ENCODE peak calls at places on chromosomes 3 and 15, in five cellular contexts. One of them, this sample, is unnamed.
A peak's percentile ranks its signal among the peaks of the same experiment; 100 is the strongest.

GRCh38 chr15:44183363-44183762 is 11.7 kb downstream of the FRMD5 start:
- DNase-seq in skeletal muscle cell: no peak
- DNase-seq in AG04450: no peak
- DNase-seq in PC-3: peak; percentile 19
- DNase-seq in CD8-positive, alpha-beta memory T cell: no peak
- DNase-seq in this sample: no peak

GRCh38 chr15:71506946-71507345 is 303.4 kb upstream of the NR2E3 start:
- DNase-seq in skeletal muscle cell: no peak
- DNase-seq in AG04450: no peak
- DNase-seq in PC-3: no peak
- DNase-seq in CD8-positive, alpha-beta memory T cell: no peak
- DNase-seq in this sample: no peak

GRCh38 chr3:118882353-118882947 is 152.2 kb downstream of the IGSF11 start:
- DNase-seq in skeletal muscle cell: peak; percentile 7
- DNase-seq in AG04450: peak; percentile 6
- DNase-seq in PC-3: peak; percentile 83
- DNase-seq in CD8-positive, alpha-beta memory T cell: peak; percentile 43
- DNase-seq in this sample: no peak

GRCh38 chr3:18745472-18745871 is 320.3 kb upstream of the SATB1 start:
- DNase-seq in skeletal muscle cell: no peak
- DNase-seq in AG04450: no peak
- DNase-seq in PC-3: no peak
- DNase-seq in CD8-positive, alpha-beta memory T cell: no peak
- DNase-seq in this sample: no peak

GRCh38 chr15:72472907-72473669 is 1.0 kb upstream of the ARIH1 start:
- DNase-seq in skeletal muscle cell: no peak
- DNase-seq in AG04450: no peak
- DNase-seq in PC-3: no peak
- DNase-seq in CD8-positive, alpha-beta memory T cell: peak; percentile 9
- DNase-seq in this sample: no peak

GRCh38 chr3:127045435-127046045 is 62.6 kb downstream of the PLXNA1 start:
- DNase-seq in skeletal muscle cell: no peak
- DNase-seq in AG04450: no peak
- DNase-seq in PC-3: no peak
- DNase-seq in CD8-positive, alpha-beta memory T cell: no peak
- DNase-seq in this sample: no peak

GRCh38 chr15:26866298-26867198 is at the start of gene GABRA5:
- DNase-seq in skeletal muscle cell: no peak
- DNase-seq in AG04450: no peak
- DNase-seq in PC-3: peak; percentile 15
- DNase-seq in CD8-positive, alpha-beta memory T cell: no peak
- DNase-seq in this sample: no peak

GRCh38 chr15:83380026-83380425 is 67.1 kb upstream of the SH3GL3 start:
- DNase-seq in skeletal muscle cell: no peak
- DNase-seq in AG04450: no peak
- DNase-seq in PC-3: peak; percentile 81
- DNase-seq in CD8-positive, alpha-beta memory T cell: no peak
- DNase-seq in this sample: no peak

GRCh38 chr15:88252441-88252840 is 4.1 kb downstream of the NTRK3 start:
- DNase-seq in skeletal muscle cell: no peak
- DNase-seq in AG04450: no peak
- DNase-seq in PC-3: no peak
- DNase-seq in CD8-positive, alpha-beta memory T cell: no peak
- DNase-seq in this sample: no peak

GRCh38 chr3:136988651-136989050 is 30.9 kb downstream of the IL20RB start:
- DNase-seq in skeletal muscle cell: no peak
- DNase-seq in AG04450: no peak
- DNase-seq in PC-3: no peak
- DNase-seq in CD8-positive, alpha-beta memory T cell: no peak
- DNase-seq in this sample: no peak

GRCh38 chr3:16599694-16600093 is 5.5 kb downstream of the DAZL start:
- DNase-seq in skeletal muscle cell: no peak
- DNase-seq in AG04450: no peak
- DNase-seq in PC-3: no peak
- DNase-seq in CD8-positive, alpha-beta memory T cell: no peak
- DNase-seq in this sample: no peak

GRCh38 chr3:125052671-125053303 is 3.0 kb downstream of the HEG1 start:
- DNase-seq in skeletal muscle cell: peak; percentile 71
- DNase-seq in AG04450: no peak
- DNase-seq in PC-3: peak; percentile 66
- DNase-seq in CD8-positive, alpha-beta memory T cell: no peak
- DNase-seq in this sample: no peak

GRCh38 chr3:129633751-129634481 is 27.4 kb upstream of the PLXND1 start:
- DNase-seq in skeletal muscle cell: no peak
- DNase-seq in AG04450: no peak
- DNase-seq in PC-3: peak; percentile 16
- DNase-seq in CD8-positive, alpha-beta memory T cell: no peak
- DNase-seq in this sample: no peak

GRCh38 chr3:158109804-158110657 is at the start of gene RSRC1:
- DNase-seq in skeletal muscle cell: peak; percentile 76
- DNase-seq in AG04450: peak; percentile 65
- DNase-seq in PC-3: peak; percentile 84
- DNase-seq in CD8-positive, alpha-beta memory T cell: peak; percentile 73
- DNase-seq in this sample: peak; percentile 80

GRCh38 chr3:16148213-16148612 is 26.3 kb upstream of the GALNT15 start:
- DNase-seq in skeletal muscle cell: no peak
- DNase-seq in AG04450: no peak
- DNase-seq in PC-3: no peak
- DNase-seq in CD8-positive, alpha-beta memory T cell: no peak
- DNase-seq in this sample: no peak

GRCh38 chr15:98807262-98807661 is 158.9 kb downstream of the IGF1R start:
- DNase-seq in skeletal muscle cell: peak; percentile 84
- DNase-seq in AG04450: peak; percentile 67
- DNase-seq in PC-3: no peak
- DNase-seq in CD8-positive, alpha-beta memory T cell: no peak
- DNase-seq in this sample: no peak

GRCh38 chr3:13281657-13282527 is 138.2 kb downstream of the NUP210 start:
- DNase-seq in skeletal muscle cell: no peak
- DNase-seq in AG04450: no peak
- DNase-seq in PC-3: peak; percentile 60
- DNase-seq in CD8-positive, alpha-beta memory T cell: no peak
- DNase-seq in this sample: peak; percentile 75

GRCh38 chr15:74229686-74230085 is 6.4 kb upstream of the CCDC33 start:
- DNase-seq in skeletal muscle cell: no peak
- DNase-seq in AG04450: no peak
- DNase-seq in PC-3: no peak
- DNase-seq in CD8-positive, alpha-beta memory T cell: no peak
- DNase-seq in this sample: no peak

GRCh38 chr3:46947981-46948791 is 28.4 kb downstream of the CCDC12 start:
- DNase-seq in skeletal muscle cell: no peak
- DNase-seq in AG04450: no peak
- DNase-seq in PC-3: peak; percentile 10
- DNase-seq in CD8-positive, alpha-beta memory T cell: peak; percentile 82
- DNase-seq in this sample: peak; percentile 62

GRCh38 chr15:72178976-72179585 is 18.5 kb downstream of the GRAMD2A start:
- DNase-seq in skeletal muscle cell: no peak
- DNase-seq in AG04450: no peak
- DNase-seq in PC-3: no peak
- DNase-seq in CD8-positive, alpha-beta memory T cell: no peak
- DNase-seq in this sample: no peak

GRCh38 chr15:98643104-98643503 is 5.2 kb upstream of the IGF1R start:
- DNase-seq in skeletal muscle cell: no peak
- DNase-seq in AG04450: no peak
- DNase-seq in PC-3: no peak
- DNase-seq in CD8-positive, alpha-beta memory T cell: no peak
- DNase-seq in this sample: no peak

GRCh38 chr3:134869153-134869726 is 74.2 kb downstream of the EPHB1 start:
- DNase-seq in skeletal muscle cell: no peak
- DNase-seq in AG04450: no peak
- DNase-seq in PC-3: no peak
- DNase-seq in CD8-positive, alpha-beta memory T cell: no peak
- DNase-seq in this sample: no peak

GRCh38 chr3:58667704-58668103 is 1.1 kb upstream of the FAM3D start:
- DNase-seq in skeletal muscle cell: no peak
- DNase-seq in AG04450: no peak
- DNase-seq in PC-3: no peak
- DNase-seq in CD8-positive, alpha-beta memory T cell: no peak
- DNase-seq in this sample: no peak

GRCh38 chr3:140180603-140181002 is 245.6 kb downstream of the CLSTN2 start:
- DNase-seq in skeletal muscle cell: no peak
- DNase-seq in AG04450: no peak
- DNase-seq in PC-3: no peak
- DNase-seq in CD8-positive, alpha-beta memory T cell: no peak
- DNase-seq in this sample: no peak

DNA sequence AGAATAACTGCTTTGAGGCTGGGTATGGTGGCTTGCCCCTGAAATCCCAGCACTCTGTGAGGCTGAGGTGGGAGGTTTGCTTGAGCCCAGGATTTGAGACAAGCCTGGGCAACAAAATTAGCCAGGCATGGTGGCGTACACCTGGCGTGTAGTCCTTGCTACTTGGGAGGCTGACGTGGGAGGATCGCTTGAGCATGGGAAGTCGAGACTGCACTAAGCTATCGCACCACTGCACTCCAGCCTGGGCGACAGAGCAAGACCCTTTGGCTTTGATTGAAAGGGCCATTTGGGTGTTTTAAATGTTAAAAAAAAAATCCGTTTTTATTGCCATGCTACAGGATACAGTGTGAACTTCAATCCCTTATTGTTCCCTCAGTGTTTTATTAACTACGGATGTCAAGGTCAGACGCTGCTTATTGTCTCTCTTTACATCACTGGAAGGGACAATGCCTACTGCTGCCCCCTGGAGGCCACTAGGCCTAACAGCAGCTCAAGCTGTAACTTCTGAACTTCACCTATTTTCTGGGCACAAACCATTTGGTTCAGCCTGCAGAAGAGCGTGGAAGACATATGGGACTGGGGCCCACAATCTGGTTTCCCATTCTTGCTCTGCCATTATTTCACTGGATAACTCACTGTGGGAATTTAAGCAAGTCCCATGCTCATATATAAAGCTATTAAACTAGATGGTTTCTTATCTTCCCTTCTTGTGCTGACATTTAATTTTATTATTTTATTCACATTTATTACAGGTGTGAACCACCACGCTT is 15.3 kb upstream of the IREB2 start:
- DNase-seq in skeletal muscle cell: no peak
- DNase-seq in AG04450: peak; percentile 20
- DNase-seq in PC-3: peak; percentile 69
- DNase-seq in CD8-positive, alpha-beta memory T cell: peak; percentile 39
- DNase-seq in this sample: peak; percentile 62
- H3K4me3 ChIP-seq in skeletal muscle cell: no peak overlapping the region
- H3K4me3 ChIP-seq in AG04450: no peak overlapping the region
- H3K4me3 ChIP-seq in PC-3: no peak overlapping the region
- H3K4me3 ChIP-seq in CD8-positive, alpha-beta memory T cell: no peak overlapping the region
- H3K4me3 ChIP-seq in this sample: no peak overlapping the region

GRCh38 chr3:190041333-190042041 is 79.2 kb downstream of the P3H2 start:
- DNase-seq in skeletal muscle cell: no peak
- DNase-seq in AG04450: peak; percentile 15
- DNase-seq in PC-3: no peak
- DNase-seq in CD8-positive, alpha-beta memory T cell: no peak
- DNase-seq in this sample: no peak

GRCh38 chr3:190034446-190034845 is 86.3 kb downstream of the P3H2 start:
- DNase-seq in skeletal muscle cell: no peak
- DNase-seq in AG04450: no peak
- DNase-seq in PC-3: no peak
- DNase-seq in CD8-positive, alpha-beta memory T cell: no peak
- DNase-seq in this sample: no peak

GRCh38 chr3:190040145-190040544 is 80.6 kb downstream of the P3H2 start:
- DNase-seq in skeletal muscle cell: no peak
- DNase-seq in AG04450: no peak
- DNase-seq in PC-3: peak; percentile 15
- DNase-seq in CD8-positive, alpha-beta memory T cell: no peak
- DNase-seq in this sample: no peak

GRCh38 chr3:190036631-190037030 is 84.1 kb downstream of the P3H2 start:
- DNase-seq in skeletal muscle cell: peak; percentile 60
- DNase-seq in AG04450: no peak
- DNase-seq in PC-3: no peak
- DNase-seq in CD8-positive, alpha-beta memory T cell: no peak
- DNase-seq in this sample: no peak

DNA sequence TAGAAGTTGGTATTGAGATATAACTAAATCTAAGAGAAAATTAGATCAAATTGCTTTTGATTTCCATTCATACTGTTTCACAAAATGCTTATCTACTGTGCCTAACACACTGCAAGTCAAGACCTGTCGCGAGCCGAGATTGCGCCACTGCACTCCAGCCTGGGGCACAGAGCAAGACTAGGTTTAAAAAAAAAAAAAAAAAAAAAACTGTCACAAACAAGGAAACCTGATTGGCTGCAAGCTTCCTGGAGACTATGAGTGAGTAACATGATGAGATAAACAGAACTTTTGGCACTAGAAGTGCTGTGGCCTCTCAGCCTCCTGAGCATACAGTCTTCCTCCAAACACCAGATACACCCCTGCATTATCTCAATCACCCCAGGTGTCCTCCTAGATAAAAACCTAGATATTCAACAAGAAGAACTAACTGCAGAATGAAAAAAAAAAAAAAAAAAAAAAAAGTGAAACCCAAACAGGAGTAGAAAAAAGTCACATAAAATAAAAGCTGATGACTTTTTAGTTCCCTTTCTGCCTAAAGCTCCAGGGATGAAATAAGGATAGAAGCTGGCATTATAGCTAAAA is 82.6 kb downstream of the P3H2 start:
- DNase-seq in skeletal muscle cell: peak; percentile 53
- DNase-seq in AG04450: peak; percentile 42
- DNase-seq in PC-3: peak; percentile 72
- DNase-seq in CD8-positive, alpha-beta memory T cell: no peak
- DNase-seq in this sample: peak; percentile 17
- H3K4me3 ChIP-seq in skeletal muscle cell: no peak overlapping the region
- H3K4me3 ChIP-seq in AG04450: no peak overlapping the region
- H3K4me3 ChIP-seq in PC-3: no peak overlapping the region
- H3K4me3 ChIP-seq in CD8-positive, alpha-beta memory T cell: no peak overlapping the region
- H3K4me3 ChIP-seq in this sample: no peak overlapping the region

DNA sequence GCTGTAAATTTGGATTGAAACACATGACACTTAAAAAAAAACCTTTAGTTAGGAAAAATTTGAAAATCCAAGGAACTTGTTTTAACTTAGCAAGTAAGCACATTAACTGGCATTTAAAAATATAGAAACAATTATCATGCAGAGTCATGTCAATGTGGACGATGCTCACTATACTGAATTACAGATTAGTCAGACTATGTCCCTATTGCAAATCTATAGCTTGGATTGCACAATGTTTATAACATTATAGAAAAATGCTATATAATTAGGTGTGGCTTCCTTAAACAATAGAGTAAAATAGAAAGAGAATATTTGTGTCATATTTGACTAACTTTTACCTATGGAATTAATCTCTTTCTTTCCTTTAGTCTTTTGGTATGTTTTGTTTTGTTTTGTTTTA is 48.4 kb upstream of the TUSC7 start:
- DNase-seq in skeletal muscle cell: no peak
- DNase-seq in AG04450: no peak
- DNase-seq in PC-3: no peak
- DNase-seq in CD8-positive, alpha-beta memory T cell: no peak
- DNase-seq in this sample: no peak
- H3K4me3 ChIP-seq in skeletal muscle cell: no peak overlapping the region
- H3K4me3 ChIP-seq in AG04450: no peak overlapping the region
- H3K4me3 ChIP-seq in PC-3: no peak overlapping the region
- H3K4me3 ChIP-seq in CD8-positive, alpha-beta memory T cell: no peak overlapping the region
- H3K4me3 ChIP-seq in this sample: no peak overlapping the region

DNA sequence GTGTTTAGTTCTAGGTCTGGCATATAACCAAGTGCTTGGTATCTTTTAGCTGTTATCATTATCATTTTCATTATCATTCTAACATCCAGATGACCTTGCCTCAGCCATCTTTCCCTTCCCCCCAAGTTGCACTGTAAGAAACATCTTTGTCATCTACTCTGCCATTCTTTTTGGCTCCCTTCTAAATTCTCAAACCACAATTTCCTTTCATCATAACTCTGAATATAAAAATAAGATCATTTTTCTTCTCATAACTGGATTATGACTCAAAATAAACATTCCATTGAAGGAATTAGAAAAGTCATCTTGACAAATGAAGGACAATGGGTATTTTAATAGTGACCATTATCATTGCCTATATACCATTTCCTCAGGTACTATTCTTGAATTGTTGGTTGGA is 786.2 kb downstream of the AGBL1 start:
- DNase-seq in skeletal muscle cell: no peak
- DNase-seq in AG04450: no peak
- DNase-seq in PC-3: peak; percentile 60
- DNase-seq in CD8-positive, alpha-beta memory T cell: no peak
- DNase-seq in this sample: no peak
- H3K4me3 ChIP-seq in skeletal muscle cell: no peak overlapping the region
- H3K4me3 ChIP-seq in AG04450: no peak overlapping the region
- H3K4me3 ChIP-seq in PC-3: no peak overlapping the region
- H3K4me3 ChIP-seq in CD8-positive, alpha-beta memory T cell: no peak overlapping the region
- H3K4me3 ChIP-seq in this sample: no peak overlapping the region

This sample was measured in heart right ventricle.